ENCODE peak calls at places on chromosomes 11 and 22, in six cellular contexts. V is activated B cell treated with CpG ODN at 0.5 μM for 24 hours, A is neural crest cell, K is coronary artery, X is fibroblast of mammary gland, D is kidney. Y is an unnamed sample.

GRCh38 chr11:69295995-69296889 is 2.3 kb downstream of the MYEOV start:
- DNase-seq in K (no peak), D (peak), A (no peak), V (no peak), X (peak), Y (no peak)

GRCh38 chr11:104338186-104338585 is 174.2 kb upstream of the PDGFD start:
- DNase-seq in K (no peak), D (no peak), V (no peak), A (no peak), X (peak), Y (no peak)

GRCh38 chr11:93054881-93055280 is 85.4 kb downstream of the MTNR1B start:
- DNase-seq in V (no peak), X (peak), K (no peak), D (no peak), A (no peak), Y (no peak)

GRCh38 chr22:40597541-40598453 is 38.7 kb downstream of the MRTFA start:
- DNase-seq in A (no peak), D (no peak), V (no peak), K (no peak), X (peak), Y (no peak)

GRCh38 chr22:40560551-40560950 is 76.0 kb downstream of the MRTFA start:
- DNase-seq in K (no peak), V (no peak), A (no peak), X (peak), D (no peak), Y (no peak)

GRCh38 chr11:118319031-118319814 is 14.7 kb downstream of the CD3E start:
- DNase-seq in V (no peak), A (no peak), X (no peak), K (no peak), D (no peak), Y (no peak)

GRCh38 chr22:42316988-42317387 is 46.5 kb upstream of the TCF20 start:
- DNase-seq in K (no peak), A (no peak), V (no peak), X (peak), D (no peak), Y (no peak)

GRCh38 chr11:68255526-68255925 is 16.2 kb downstream of the C11orf24 start:
- DNase-seq in V (no peak), A (no peak), X (peak), K (no peak), D (no peak), Y (no peak)

GRCh38 chr11:105670811-105671210 is 60.9 kb downstream of the GRIA4 start:
- DNase-seq in D (no peak), K (no peak), A (no peak), X (peak), V (no peak), Y (no peak)

GRCh38 chr11:9273430-9274336 is 8.5 kb upstream of the DENND5A start:
- DNase-seq in X (peak), A (no peak), D (no peak), V (no peak), K (no peak), Y (no peak)

GRCh38 chr11:12767022-12767421 is 92.8 kb downstream of the TEAD1 start:
- DNase-seq in X (peak), A (no peak), K (no peak), D (no peak), V (no peak), Y (no peak)

GRCh38 chr11:74434528-74434927 is 32.8 kb downstream of the KCNE3 start:
- DNase-seq in X (no peak), D (no peak), K (no peak), A (no peak), V (no peak), Y (no peak)

GRCh38 chr22:43011079-43011478 is 3.9 kb downstream of the PACSIN2 start:
- DNase-seq in K (no peak), D (no peak), V (no peak), A (no peak), X (no peak), Y (no peak)

GRCh38 chr11:48093795-48094642 is 113.7 kb downstream of the PTPRJ start:
- DNase-seq in V (no peak), X (peak), D (no peak), A (no peak), K (no peak), Y (peak)

GRCh38 chr22:45125198-45125597 is 38.5 kb upstream of the NUP50 start:
- DNase-seq in A (no peak), K (no peak), X (peak), D (no peak), V (no peak), Y (no peak)

GRCh38 chr11:28223577-28223976 is 115.4 kb downstream of the METTL15 start:
- DNase-seq in K (no peak), V (no peak), X (no peak), D (no peak), A (no peak), Y (no peak)

GRCh38 chr22:27614291-27615007 is 187.1 kb downstream of the MN1 start:
- DNase-seq in X (no peak), D (no peak), K (no peak), V (no peak), A (no peak), Y (no peak)

GRCh38 chr11:33733978-33734377 is 2.2 kb downstream of the CD59 start:
- DNase-seq in D (no peak), V (no peak), X (no peak), K (no peak), A (no peak), Y (no peak)

GRCh38 chr11:63912678-63913077 is 4.3 kb downstream of the RCOR2 start:
- DNase-seq in K (no peak), D (no peak), A (no peak), V (no peak), X (no peak), Y (no peak)

GRCh38 chr11:57422669-57423068 is 4.3 kb downstream of the SLC43A3 start:
- DNase-seq in V (no peak), K (no peak), X (no peak), A (no peak), D (no peak), Y (no peak)

GRCh38 chr11:47241740-47242400 is 6.7 kb downstream of the ACP2 start:
- DNase-seq in X (peak), D (no peak), A (no peak), K (no peak), V (no peak), Y (no peak)

GRCh38 chr11:72724851-72725730 is 27.1 kb downstream of the ARAP1 start:
- DNase-seq in V (peak), A (peak), D (peak), K (no peak), X (peak), Y (peak)

GRCh38 chr22:27474711-27475547 is 326.6 kb downstream of the MN1 start:
- DNase-seq in K (no peak), A (no peak), V (no peak), X (peak), D (no peak), Y (no peak)

GRCh38 chr11:120883404-120884135 is 140.3 kb upstream of the TBCEL start:
- DNase-seq in V (no peak), A (no peak), D (peak), X (peak), K (no peak), Y (no peak)

GRCh38 chr11:116972692-116973091 is 125.5 kb downstream of the SIK3 start:
- DNase-seq in V (no peak), D (no peak), K (no peak), A (no peak), X (no peak), Y (no peak)
- TF ChIP-seq CTCF in V (no peak), D (no peak), K (no peak), A (no peak), X (no peak), Y (no peak)

GRCh38 chr11:43941257-43941879 is 1.1 kb upstream of the C11orf96 start:
- DNase-seq in K (no peak), A (no peak), D (no peak), X (peak), V (no peak), Y (peak)

GRCh38 chr11:43934359-43935130 is 7.9 kb upstream of the C11orf96 start:
- DNase-seq in D (no peak), V (no peak), A (no peak), X (no peak), K (peak), Y (no peak)

GRCh38 chr11:43935131-43935979 is 7.1 kb upstream of the C11orf96 start:
- DNase-seq in X (no peak), A (no peak), V (no peak), K (no peak), D (no peak), Y (no peak)

GRCh38 chr11:43936081-43936480 is 6.4 kb upstream of the C11orf96 start:
- DNase-seq in V (no peak), K (no peak), D (no peak), A (no peak), X (no peak), Y (no peak)

DNA sequence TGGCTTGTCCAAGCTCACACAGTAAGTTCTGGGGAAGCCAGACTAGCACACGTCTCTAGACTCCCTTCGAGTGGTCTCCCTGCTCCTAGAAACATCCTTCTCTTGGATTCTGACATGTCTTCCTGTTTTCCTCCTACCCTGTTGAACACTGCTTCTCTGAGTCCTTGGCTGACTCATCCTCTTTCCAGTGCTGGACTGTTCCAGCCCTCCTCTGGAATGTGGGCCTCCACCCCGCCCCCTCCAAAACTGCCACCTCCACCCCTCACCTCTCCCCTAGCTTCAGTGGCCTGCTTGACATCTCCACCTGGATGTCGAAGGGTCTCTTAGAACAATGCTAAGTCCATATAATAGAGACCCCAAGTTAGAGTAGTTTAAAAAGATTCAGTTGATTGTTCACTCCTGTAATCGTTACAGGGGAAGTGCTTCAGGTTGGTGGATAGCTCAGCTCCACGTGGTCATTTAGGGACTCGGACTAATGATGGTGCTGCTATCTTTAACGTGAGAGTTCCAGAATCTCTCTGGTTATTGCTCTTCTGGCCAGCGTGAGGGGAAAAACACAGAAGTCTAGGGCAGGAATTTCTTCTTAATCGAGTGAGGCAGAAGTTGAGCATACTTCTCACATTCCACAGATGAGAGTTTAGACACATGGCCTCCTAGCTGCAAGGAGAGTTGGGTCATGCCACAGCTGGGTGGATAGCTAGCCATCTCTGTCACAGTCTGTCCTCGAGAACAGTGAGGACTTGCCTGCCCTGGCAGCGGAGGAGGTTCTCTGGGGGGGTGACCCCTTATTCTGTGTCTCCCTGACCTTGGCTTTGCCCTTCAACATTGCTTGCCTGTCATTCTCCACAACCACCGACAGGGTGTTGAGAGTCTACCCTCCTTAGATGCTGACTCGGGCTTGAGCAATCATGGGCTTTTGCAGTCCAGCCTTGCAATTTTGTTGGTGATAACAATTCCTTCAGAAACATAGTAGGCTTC is 4.7 kb upstream of the C11orf96 start:
- DNase-seq in A (no peak), V (no peak), K (no peak), X (peak), D (no peak), Y (no peak)
- TF ChIP-seq CTCF in A (no peak), V (no peak), K (no peak), X (peak), D (no peak), Y (no peak)

DNA sequence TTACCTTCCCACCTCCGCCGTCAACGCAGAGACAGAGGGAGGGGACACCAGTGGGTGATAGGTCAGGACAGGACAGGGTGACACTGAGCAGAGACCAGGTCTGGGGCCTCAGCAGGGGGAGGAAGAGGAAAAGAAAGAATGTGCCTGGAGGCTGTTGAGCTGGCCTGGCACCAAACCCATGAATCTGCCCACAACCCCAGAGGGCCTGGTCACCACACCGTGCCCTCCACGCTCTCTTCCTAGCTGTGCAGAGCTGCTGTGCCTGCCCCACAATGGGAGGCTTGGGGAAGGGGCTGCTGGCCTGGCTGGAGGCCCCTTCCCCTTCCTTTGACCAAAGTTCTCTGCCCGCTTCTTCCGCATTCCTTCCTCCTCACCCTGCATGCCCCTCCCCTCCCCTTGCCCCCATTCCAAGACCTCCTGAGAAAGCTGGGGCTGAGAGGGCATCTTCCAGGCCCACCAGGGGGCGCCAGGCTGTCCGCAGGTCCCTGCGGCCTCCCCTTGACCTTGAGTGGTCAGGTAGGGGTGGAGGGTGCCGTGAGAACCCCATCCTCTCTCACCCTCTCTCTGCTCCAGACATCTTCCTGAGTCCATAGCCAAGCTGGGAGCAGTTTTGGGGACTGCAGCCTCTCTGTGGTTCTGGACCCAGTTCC is 11.0 kb upstream of the CACNA1I start:
- DNase-seq in K (no peak), V (no peak), X (no peak), D (no peak), A (no peak), Y (no peak)
- TF ChIP-seq CTCF in K (no peak), V (no peak), X (peak), D (no peak), A (peak), Y (peak)

DNA sequence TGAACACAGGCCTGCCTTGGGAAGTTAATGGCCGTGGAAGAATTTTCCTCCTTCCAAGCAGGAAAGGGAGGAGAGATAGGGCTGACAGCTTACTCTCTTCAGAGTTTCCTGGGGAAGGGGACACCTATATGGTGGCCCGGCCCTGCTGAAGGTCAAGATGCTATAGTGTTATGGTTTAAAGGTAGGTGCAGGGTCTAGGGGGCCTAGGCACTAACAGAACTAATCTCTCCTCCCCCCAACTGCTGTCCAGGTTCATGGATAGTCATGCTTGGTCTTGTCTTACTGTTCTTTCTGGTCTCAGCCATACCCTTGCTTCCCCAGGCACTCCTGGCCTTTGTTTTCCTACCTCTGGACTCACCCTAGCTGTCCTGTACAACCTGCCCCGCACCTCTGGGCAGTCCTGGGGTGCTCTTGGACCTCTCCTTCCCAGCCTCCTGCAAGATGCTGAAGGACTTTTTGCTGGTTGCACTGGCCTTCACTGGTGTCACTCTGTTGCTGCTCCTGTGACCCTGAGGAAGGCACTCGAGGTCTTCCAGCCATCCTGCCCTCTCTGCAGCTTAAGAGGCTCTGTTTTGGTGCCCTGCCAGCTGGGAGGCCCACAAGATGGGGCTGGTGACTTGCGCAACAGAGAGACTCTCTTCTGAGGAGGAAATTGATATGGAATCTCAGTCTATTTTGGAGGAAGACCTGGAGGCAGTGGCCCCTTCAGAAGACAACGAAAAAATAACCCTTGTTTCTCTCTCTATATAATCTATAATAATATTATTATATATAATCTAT is 17.9 kb downstream of the SEC14L3 start:
- DNase-seq in D (no peak), V (no peak), X (no peak), A (no peak), K (no peak), Y (no peak)
- TF ChIP-seq CTCF in D (no peak), V (no peak), X (no peak), A (peak), K (no peak), Y (peak)

GRCh38 chr22:39429916-39430575 is 26.8 kb upstream of the MGAT3 start:
- DNase-seq in D (no peak), A (no peak), V (no peak), X (no peak), K (no peak), Y (no peak)

GRCh38 chr22:39429186-39429585 is 27.6 kb upstream of the MGAT3 start:
- DNase-seq in V (no peak), X (no peak), K (no peak), D (no peak), A (no peak), Y (no peak)

GRCh38 chr22:39431821-39432251 is 25.0 kb upstream of the MGAT3 start:
- DNase-seq in V (no peak), A (no peak), D (peak), X (no peak), K (no peak), Y (no peak)

GRCh38 chr22:39431216-39431801 is 25.5 kb upstream of the MGAT3 start:
- DNase-seq in V (no peak), D (peak), K (no peak), A (no peak), X (no peak), Y (no peak)

DNA sequence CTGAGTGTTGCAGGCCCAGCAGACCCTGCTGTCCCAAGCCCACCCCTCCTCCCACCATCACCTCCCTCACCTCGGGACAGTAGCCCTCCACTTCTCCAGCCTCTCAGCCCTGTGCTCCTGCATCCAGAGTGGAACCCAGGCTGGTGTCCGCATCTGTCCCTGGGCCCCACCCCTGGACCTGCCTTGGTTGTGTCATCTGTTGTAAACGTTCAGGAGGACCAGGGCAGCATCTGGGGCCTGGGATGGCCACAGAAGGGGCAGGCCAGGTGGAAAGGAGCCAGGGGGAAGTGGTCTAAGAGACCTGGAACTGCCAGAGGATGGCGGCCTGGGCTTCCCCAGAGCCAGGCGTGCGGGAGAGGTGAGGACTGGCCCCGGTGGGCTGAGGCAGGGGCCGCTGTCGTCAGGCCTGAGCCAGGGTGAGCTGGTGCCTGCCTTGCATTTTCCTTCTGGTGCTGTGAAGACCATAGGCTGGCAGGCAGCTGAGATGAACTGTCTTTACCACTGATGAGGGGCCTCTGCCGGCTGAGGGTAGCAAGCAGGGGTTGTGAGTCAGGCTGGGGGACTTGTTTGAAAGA is 26.1 kb upstream of the MGAT3 start:
- DNase-seq in D (no peak), V (no peak), A (no peak), K (no peak), X (no peak), Y (no peak)
- TF ChIP-seq CTCF in D (no peak), V (no peak), A (no peak), K (no peak), X (no peak), Y (no peak)

GRCh38 chr22:17754233-17754925 is 19.9 kb downstream of the BID start:
- DNase-seq in X (no peak), K (no peak), D (no peak), V (no peak), A (no peak), Y (no peak)
- TF ChIP-seq CTCF in X (no peak), K (no peak), D (peak), V (no peak), A (no peak), Y (peak)